ENCODE peak calls at places on chromosomes 5 and 9, in seven cellular contexts. T is HCT116, U is SK-N-SH, R is H1, E is GM12878, C is HepG2, H is Panc1. P is an unnamed sample.

GRCh38 chr5:106882035-106882434 is 788.7 kb downstream of the EFNA5 start:
- DNase-seq in T (no peak), U (no peak), R (no peak), E (no peak), C (no peak), H (no peak), P (no peak)

GRCh38 chr9:121271368-121272351 is 3.7 kb downstream of the GSN start:
- DNase-seq in T (no peak), U (no peak), R (no peak), E (no peak), C (no peak), H (no peak), P (no peak)

GRCh38 chr5:76163111-76163628 is 80.0 kb downstream of the SV2C start:
- DNase-seq in T (no peak), U (no peak), R (no peak), E (no peak), C (no peak), H (no peak), P (no peak)

GRCh38 chr5:126384985-126385384 is 38.2 kb upstream of the GRAMD2B start:
- DNase-seq in T (no peak), U (no peak), R (no peak), E (no peak), C (no peak), H (no peak), P (no peak)

GRCh38 chr5:172633403-172633970 is 7.6 kb upstream of the NEURL1B start:
- DNase-seq in T (no peak), U (no peak), R (no peak), E (no peak), C (no peak), H (no peak), P (no peak)

GRCh38 chr9:70479880-70480291 is 65.4 kb upstream of the KLF9 start:
- DNase-seq in T (no peak), U (peak), R (peak), E (no peak), C (no peak), H (no peak), P (no peak)

GRCh38 chr5:82918311-82919031 is 158.7 kb downstream of the TMEM167A start:
- DNase-seq in T (peak), U (no peak), R (no peak), E (no peak), C (no peak), H (no peak), P (no peak)

GRCh38 chr9:84212224-84212623 is 128.3 kb downstream of the SLC28A3 start:
- DNase-seq in T (no peak), U (no peak), R (no peak), E (no peak), C (no peak), H (no peak), P (no peak)

GRCh38 chr5:6222899-6223298 is 155.4 kb downstream of the MED10 start:
- DNase-seq in T (no peak), U (no peak), R (no peak), E (no peak), C (no peak), H (no peak), P (no peak)
- TF ChIP-seq SIN3A in T (no peak), U (no peak), R (no peak), E (no peak), C (no peak), H (no peak), P (no peak)

GRCh38 chr5:176900783-176901204 is 1.6 kb upstream of the HK3 start:
- DNase-seq in T (no peak), U (no peak), R (no peak), E (no peak), C (no peak), H (no peak), P (no peak)

GRCh38 chr5:176902102-176902814 is 3.1 kb upstream of the HK3 start:
- DNase-seq in T (no peak), U (no peak), R (no peak), E (no peak), C (no peak), H (no peak), P (no peak)

GRCh38 chr5:176901260-176902101 is 2.3 kb upstream of the HK3 start:
- DNase-seq in T (no peak), U (no peak), R (no peak), E (peak), C (no peak), H (no peak), P (no peak)

GRCh38 chr5:176899946-176900782 is 1.0 kb upstream of the HK3 start:
- DNase-seq in T (no peak), U (peak), R (no peak), E (no peak), C (no peak), H (no peak), P (no peak)

DNA sequence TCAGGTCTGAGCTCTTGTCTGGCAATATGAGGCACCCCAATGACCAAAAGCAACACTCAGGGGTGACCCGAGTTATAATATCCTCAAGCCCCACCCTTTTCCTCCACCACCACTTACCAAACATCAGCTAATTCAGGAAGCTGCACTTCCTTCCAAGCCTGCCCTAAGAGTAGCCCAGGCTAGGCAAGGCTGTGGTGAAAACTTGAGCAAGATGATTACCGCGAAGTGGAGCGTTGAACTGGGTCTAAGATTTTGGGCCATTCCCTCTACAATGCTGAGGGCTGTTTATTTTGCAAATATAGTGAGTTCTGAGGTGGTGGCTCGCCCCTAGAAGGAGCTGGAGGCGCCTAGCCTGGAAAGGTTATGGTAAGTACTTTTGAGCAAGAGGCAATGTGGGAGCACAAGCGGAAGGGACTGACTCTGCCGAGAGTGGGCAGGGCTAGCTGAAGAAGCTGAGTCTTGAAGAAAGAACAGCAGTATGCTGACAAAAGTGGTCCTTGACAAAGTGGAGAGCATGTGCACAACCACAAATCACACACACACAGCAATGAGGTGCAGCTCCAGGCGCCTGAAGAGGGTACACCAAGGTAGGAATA is at the start of gene HK3:
- DNase-seq in T (no peak), U (no peak), R (no peak), E (no peak), C (no peak), H (no peak), P (no peak)
- TF ChIP-seq SIN3A in T (no peak), U (no peak), R (no peak), E (no peak), C (no peak), H (no peak), P (no peak)

DNA sequence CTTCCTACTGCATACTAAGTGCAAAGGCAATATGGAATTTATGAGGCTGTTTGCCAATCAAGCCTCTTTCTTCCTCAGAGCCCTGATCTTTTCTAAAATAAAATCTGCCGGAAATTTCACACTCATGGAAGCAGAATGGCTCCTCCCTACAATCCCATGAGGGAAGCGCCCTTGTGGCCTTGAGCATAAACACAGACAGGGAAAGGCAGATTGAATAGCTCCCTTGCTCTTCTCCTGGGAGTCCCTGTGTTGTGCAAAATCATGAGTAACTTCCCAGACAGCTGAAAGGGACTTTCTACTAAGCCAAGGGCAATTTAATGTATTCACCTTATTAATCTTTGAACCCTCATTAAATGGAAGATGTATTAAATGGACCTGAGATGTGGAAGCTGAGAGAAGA is 226.1 kb upstream of the PIK3R1 start:
- DNase-seq in T (no peak), U (no peak), R (no peak), E (no peak), C (no peak), H (no peak), P (no peak)
- TF ChIP-seq SIN3A in T (no peak), U (no peak), R (no peak), E (no peak), C (no peak), H (no peak), P (no peak)

GRCh38 chr5:41925555-41925946 is 470 bp downstream of the FBXO4 start:
- DNase-seq in T (no peak), U (no peak), R (no peak), E (no peak), C (peak), H (no peak), P (peak)
- TF ChIP-seq SIN3A in T (no peak), U (no peak), R (no peak), E (no peak), C (no peak), H (no peak), P (no peak)

GRCh38 chr5:132497488-132497997 is 7.0 kb upstream of the IRF1 start:
- DNase-seq in T (no peak), U (peak), R (no peak), E (no peak), C (no peak), H (no peak), P (no peak)

GRCh38 chr5:132495672-132496630 is 5.4 kb upstream of the IRF1 start:
- DNase-seq in T (peak), U (peak), R (peak), E (peak), C (peak), H (no peak), P (peak)

GRCh38 chr5:132495063-132495671 is 4.6 kb upstream of the IRF1 start:
- DNase-seq in T (no peak), U (no peak), R (no peak), E (no peak), C (no peak), H (no peak), P (no peak)

GRCh38 chr5:132498152-132498551 is 7.6 kb upstream of the IRF1 start:
- DNase-seq in T (no peak), U (peak), R (no peak), E (no peak), C (no peak), H (no peak), P (no peak)

DNA sequence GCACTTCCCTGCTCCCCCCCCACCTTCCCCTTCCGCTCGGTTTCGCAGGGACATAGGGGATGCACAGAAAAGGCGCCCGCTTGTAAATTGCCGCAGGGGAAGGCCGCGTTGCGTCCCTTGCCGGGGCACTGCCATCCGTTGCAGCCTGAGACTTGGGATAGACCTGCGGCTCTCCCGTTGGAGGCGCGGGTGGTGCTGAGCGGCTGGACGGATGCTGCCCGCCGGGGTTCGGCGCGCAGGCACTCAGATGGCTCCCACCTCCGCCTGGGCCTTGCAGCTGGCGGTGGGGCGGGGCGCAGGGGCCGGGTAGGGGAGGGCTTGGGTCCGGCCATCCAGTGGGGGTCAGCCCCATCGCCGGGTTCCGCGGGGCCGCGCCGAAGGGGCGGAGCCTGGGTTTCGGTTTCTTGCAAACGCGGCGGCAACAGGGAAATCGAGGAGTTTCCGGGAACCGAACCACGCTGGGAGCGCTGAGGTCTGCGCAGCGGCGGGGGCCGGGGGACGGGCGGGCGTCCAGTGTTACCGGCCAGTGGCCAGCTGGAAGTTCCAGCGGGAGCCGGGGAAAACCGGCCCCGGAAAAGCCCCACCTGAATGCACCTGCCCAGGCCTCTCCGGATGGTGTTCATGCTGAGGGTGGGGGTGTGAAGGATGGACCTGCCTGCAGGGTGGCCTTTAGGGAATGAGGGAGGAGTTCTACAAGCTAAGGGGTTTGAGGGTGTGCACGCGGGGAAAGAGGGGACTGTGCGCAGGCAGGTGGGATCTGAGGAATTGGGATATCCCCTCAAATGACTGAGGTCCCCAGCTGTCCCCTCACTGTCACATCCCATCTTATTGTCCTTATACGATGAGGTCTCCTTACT is 6.3 kb upstream of the IRF1 start:
- DNase-seq in T (no peak), U (peak), R (no peak), E (no peak), C (peak), H (no peak), P (peak)
- TF ChIP-seq SIN3A in T (no peak), U (no peak), R (no peak), E (no peak), C (no peak), H (no peak), P (peak)

GRCh38 chr9:95027914-95028854 is 289.3 kb downstream of the FANCC start:
- DNase-seq in T (no peak), U (no peak), R (no peak), E (no peak), C (peak), H (no peak), P (no peak)
- TF ChIP-seq SIN3A in T (no peak), U (no peak), R (no peak), E (no peak), C (no peak), H (no peak), P (no peak)

GRCh38 chr5:132009706-132010405 is 1.6 kb downstream of the ACSL6 start:
- DNase-seq in T (no peak), U (no peak), R (no peak), E (no peak), C (no peak), H (no peak), P (no peak)

GRCh38 chr5:132011561-132012384 is at the start of gene ACSL6:
- DNase-seq in T (no peak), U (peak), R (no peak), E (no peak), C (no peak), H (no peak), P (peak)

GRCh38 chr5:132012385-132013005 is 1.0 kb upstream of the ACSL6 start:
- DNase-seq in T (no peak), U (no peak), R (no peak), E (no peak), C (peak), H (no peak), P (peak)

GRCh38 chr5:132008961-132009680 is 2.3 kb downstream of the ACSL6 start:
- DNase-seq in T (no peak), U (no peak), R (no peak), E (no peak), C (no peak), H (no peak), P (peak)

DNA sequence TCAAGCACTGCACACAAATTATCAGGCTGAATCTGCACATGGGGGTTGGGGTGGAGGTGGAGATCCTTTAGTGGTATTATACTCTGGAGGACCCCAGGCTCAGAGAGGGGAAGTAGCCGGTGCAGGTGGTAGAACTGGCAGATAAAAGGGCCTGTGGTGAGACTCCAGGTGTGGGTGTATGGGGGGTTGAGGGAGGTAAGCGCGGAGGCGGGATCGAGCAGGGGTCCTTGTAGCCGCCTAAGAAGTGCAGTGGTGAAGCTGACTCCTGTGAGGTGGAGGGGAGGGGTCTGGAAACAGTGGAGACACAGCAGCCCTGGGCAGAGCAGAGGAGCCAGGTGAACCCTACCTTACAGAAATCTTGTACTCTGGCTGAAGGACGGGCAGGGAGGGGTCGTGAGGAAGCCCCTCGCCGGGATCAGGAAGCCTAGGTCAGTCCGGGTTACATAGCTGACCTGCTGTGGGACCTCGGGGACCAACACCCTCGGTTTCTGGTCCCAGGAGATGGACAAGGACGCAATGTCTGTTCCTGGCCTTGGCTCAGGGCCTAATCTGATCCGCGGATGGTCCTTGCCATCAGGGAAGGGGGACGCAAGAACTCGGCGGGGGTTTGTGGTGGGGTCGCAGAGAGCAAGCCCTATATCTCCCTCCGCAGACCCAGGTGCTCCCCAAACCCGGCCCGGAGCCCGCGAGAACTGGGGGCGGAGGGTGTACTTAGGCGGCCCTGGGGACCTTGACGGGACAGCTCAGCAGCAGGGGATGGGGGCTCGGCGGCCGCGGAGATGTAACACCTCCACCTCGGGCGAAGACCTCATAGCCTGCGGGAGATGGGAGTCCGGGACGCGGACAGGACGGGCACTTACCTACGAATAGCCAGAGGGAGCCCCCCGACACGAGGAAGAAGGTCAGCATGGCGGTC is 555 bp downstream of the ACSL6 start:
- DNase-seq in T (no peak), U (no peak), R (no peak), E (no peak), C (no peak), H (no peak), P (no peak)
- TF ChIP-seq SIN3A in T (no peak), U (no peak), R (no peak), E (no peak), C (no peak), H (no peak), P (no peak)

P was measured in K562.